ENCODE peak calls at places on chromosome 14, in nine cellular contexts. H, T, V, S, F, U, K, Q and R are unnamed samples.

GRCh38 chr14:102696332-102696731 is 80.9 kb upstream of the TRAF3 start:
- DNase-seq in K (no peak), U (no peak), T (no peak), Q (no peak), F (no peak), V (no peak), S (no peak), H (peak), R (no peak)

GRCh38 chr14:73896521-73896920 is 9.9 kb downstream of the ZNF410 start:
- DNase-seq in V (no peak), K (no peak), T (no peak), Q (no peak), U (no peak), F (no peak), H (no peak), S (no peak), R (no peak)

GRCh38 chr14:75896341-75896740 is 85.5 kb downstream of the TGFB3 start:
- DNase-seq in S (no peak), H (no peak), T (no peak), Q (no peak), U (no peak), F (no peak), K (no peak), V (no peak), R (no peak)

GRCh38 chr14:98959958-98960616 is 311.9 kb downstream of the BCL11B start:
- DNase-seq in S (no peak), U (no peak), K (peak), F (no peak), Q (no peak), V (peak), T (no peak), H (no peak), R (peak)

GRCh38 chr14:65941091-65941490 is 528.6 kb downstream of the FUT8 start:
- DNase-seq in F (no peak), Q (no peak), T (no peak), K (no peak), H (no peak), S (no peak), U (no peak), V (no peak), R (no peak)

GRCh38 chr14:64920465-64920864 is 6.2 kb downstream of the CHURC1 start:
- DNase-seq in U (no peak), F (no peak), S (no peak), K (no peak), V (no peak), T (no peak), H (no peak), Q (no peak), R (no peak)

GRCh38 chr14:33696165-33696564 is 254.7 kb downstream of the EGLN3 start:
- DNase-seq in U (no peak), K (no peak), Q (no peak), T (no peak), V (no peak), F (no peak), S (no peak), H (no peak), R (no peak)

GRCh38 chr14:24441904-24442239 is 704 bp downstream of the SDR39U1 start:
- DNase-seq in S (no peak), Q (no peak), T (no peak), U (no peak), V (no peak), F (no peak), H (peak), K (no peak), R (no peak)

GRCh38 chr14:103267226-103267625 is 66.8 kb upstream of the EIF5 start:
- DNase-seq in K (peak), S (no peak), H (no peak), T (no peak), V (no peak), Q (no peak), F (no peak), U (no peak), R (peak)

GRCh38 chr14:75373616-75374015 is 54.2 kb upstream of the JDP2 start:
- DNase-seq in S (no peak), V (no peak), H (no peak), K (no peak), T (no peak), Q (no peak), F (no peak), U (no peak), R (peak)

GRCh38 chr14:29166507-29166906 is 399.9 kb downstream of the FOXG1 start:
- DNase-seq in H (no peak), F (no peak), Q (no peak), T (no peak), S (no peak), V (no peak), U (no peak), K (no peak), R (no peak)

GRCh38 chr14:63956326-63956725 is 103.5 kb downstream of the SYNE2 start:
- DNase-seq in Q (no peak), U (no peak), K (no peak), T (no peak), F (no peak), S (no peak), H (no peak), V (no peak), R (no peak)

GRCh38 chr14:66228267-66228970 is 257.8 kb upstream of the CCDC196 start:
- DNase-seq in S (peak), V (no peak), U (no peak), H (no peak), K (no peak), Q (no peak), T (no peak), F (no peak), R (no peak)

GRCh38 chr14:92247347-92247746 is 75.6 kb upstream of the SLC24A4 start:
- DNase-seq in S (no peak), K (no peak), F (no peak), V (no peak), U (no peak), T (no peak), Q (peak), H (no peak), R (no peak)

GRCh38 chr14:101435546-101435945 is 125.7 kb upstream of the DIO3 start:
- DNase-seq in Q (no peak), S (no peak), T (no peak), V (no peak), F (no peak), K (no peak), H (no peak), U (no peak), R (no peak)

GRCh38 chr14:76968621-76969063 is 59.9 kb downstream of the IRF2BPL start:
- DNase-seq in K (no peak), V (no peak), S (no peak), Q (no peak), U (no peak), F (no peak), T (peak), H (no peak), R (no peak)

GRCh38 chr14:24232645-24233537 is at the start of gene GMPR2:
- DNase-seq in U (no peak), S (no peak), T (no peak), H (no peak), V (no peak), Q (no peak), F (no peak), K (no peak), R (no peak)

GRCh38 chr14:36773136-36773540 is 111.5 kb downstream of the PAX9 start:
- DNase-seq in V (no peak), T (no peak), S (peak), K (no peak), Q (no peak), U (no peak), F (no peak), H (no peak), R (no peak)

GRCh38 chr14:34593740-34594375 is 36.1 kb downstream of the SNX6 start:
- DNase-seq in H (no peak), K (no peak), T (no peak), S (no peak), Q (no peak), V (no peak), U (no peak), F (no peak), R (no peak)

GRCh38 chr14:59964251-59965007 is 44.5 kb downstream of the LRRC9 start:
- DNase-seq in H (no peak), U (no peak), T (no peak), F (no peak), S (no peak), K (no peak), Q (no peak), V (no peak), R (no peak)

GRCh38 chr14:100524233-100524932 is 62.8 kb downstream of the BEGAIN start:
- DNase-seq in K (no peak), U (no peak), T (peak), Q (no peak), F (no peak), V (peak), S (no peak), H (no peak), R (no peak)

GRCh38 chr14:105472496-105472991 is 2.1 kb upstream of the CRIP2 start:
- DNase-seq in H (no peak), K (no peak), S (no peak), T (peak), U (no peak), Q (no peak), V (no peak), F (no peak), R (no peak)
- TF ChIP-seq POLR2AphosphoS5 in H (no peak), K (no peak), S (no peak), T (no peak), U (no peak), Q (no peak), V (no peak), F (no peak), R (no peak)

GRCh38 chr14:55686713-55687112 is 106.7 kb downstream of the KTN1 start:
- DNase-seq in S (no peak), F (no peak), U (no peak), T (no peak), H (no peak), K (no peak), V (no peak), Q (no peak), R (no peak)

GRCh38 chr14:55688566-55688965 is 108.6 kb downstream of the KTN1 start:
- DNase-seq in U (no peak), K (no peak), H (no peak), Q (no peak), F (no peak), S (no peak), T (no peak), V (no peak), R (no peak)

GRCh38 chr14:55681088-55681487 is 101.1 kb downstream of the KTN1 start:
- DNase-seq in H (no peak), K (no peak), Q (no peak), V (no peak), T (no peak), U (no peak), S (no peak), F (no peak), R (no peak)

GRCh38 chr14:55689971-55690871 is 110.2 kb downstream of the KTN1 start:
- DNase-seq in S (no peak), V (no peak), F (no peak), T (no peak), U (no peak), Q (no peak), H (no peak), K (no peak), R (no peak)

GRCh38 chr14:55684956-55685584 is 105.1 kb downstream of the KTN1 start:
- DNase-seq in Q (no peak), K (no peak), V (no peak), F (no peak), U (no peak), H (no peak), S (no peak), T (no peak), R (no peak)
- TF ChIP-seq CTCF in Q (no peak), K (no peak), V (no peak), F (no peak), U (no peak), H (no peak), S (no peak), T (no peak), R (no peak)

GRCh38 chr14:95508377-95508776 is 8.1 kb downstream of the SYNE3 start:
- DNase-seq in V (no peak), U (no peak), H (no peak), T (no peak), Q (no peak), F (no peak), S (no peak), K (no peak), R (no peak)

GRCh38 chr14:95507701-95508103 is 8.7 kb downstream of the SYNE3 start:
- DNase-seq in K (no peak), V (no peak), U (no peak), F (no peak), H (no peak), T (peak), Q (no peak), S (no peak), R (no peak)

GRCh38 chr14:95505030-95505589 is 11.3 kb downstream of the SYNE3 start:
- DNase-seq in Q (no peak), K (no peak), V (peak), S (no peak), F (no peak), U (no peak), H (no peak), T (no peak), R (no peak)

GRCh38 chr14:95509512-95509911 is 6.9 kb downstream of the SYNE3 start:
- DNase-seq in V (no peak), S (no peak), K (no peak), U (no peak), F (no peak), T (no peak), H (no peak), Q (no peak), R (no peak)

DNA sequence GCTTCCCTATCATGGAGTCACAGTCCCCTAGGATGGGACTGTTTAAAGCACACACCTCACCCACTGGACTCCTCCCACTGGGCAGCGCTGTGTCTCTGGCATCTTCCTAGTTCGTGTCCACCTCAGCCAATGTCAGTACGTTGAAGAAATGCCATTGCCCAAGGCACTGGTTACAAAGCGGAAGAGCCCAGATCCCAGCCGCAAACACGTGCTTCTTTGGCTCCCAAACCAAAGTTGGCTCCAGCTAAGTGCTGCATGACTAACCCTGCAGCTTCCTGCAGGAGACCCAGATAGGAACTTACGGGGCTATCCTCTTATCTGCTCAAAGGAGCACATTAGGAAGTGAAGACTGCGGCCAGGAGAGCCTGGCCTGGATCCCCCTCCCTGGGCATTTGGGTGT is 9.3 kb downstream of the SYNE3 start:
- DNase-seq in F (peak), T (peak), U (no peak), S (no peak), Q (peak), H (peak), V (peak), K (no peak), R (no peak)
- TF ChIP-seq POLR2AphosphoS5 in F (peak), T (peak), U (no peak), S (no peak), Q (peak), H (peak), V (peak), K (no peak), R (no peak)

GRCh38 chr14:70708717-70709570 is 67.2 kb downstream of the TTC9 start:
- DNase-seq in H (no peak), V (no peak), T (no peak), S (no peak), Q (no peak), U (no peak), F (no peak), K (peak), R (no peak)
- TF ChIP-seq CTCF in H (no peak), V (no peak), T (no peak), S (no peak), Q (no peak), U (no peak), F (no peak), K (no peak), R (no peak)

GRCh38 chr14:78509516-78509915 is 339.3 kb downstream of the NRXN3 start:
- DNase-seq in Q (no peak), V (no peak), U (no peak), K (no peak), F (no peak), T (no peak), S (no peak), H (no peak), R (no peak)

GRCh38 chr14:78512021-78512420 is 341.8 kb downstream of the NRXN3 start:
- DNase-seq in T (no peak), F (no peak), Q (no peak), K (no peak), S (no peak), H (no peak), U (no peak), V (no peak), R (no peak)

GRCh38 chr14:78508023-78508422 is 337.9 kb downstream of the NRXN3 start:
- DNase-seq in F (no peak), Q (no peak), U (no peak), T (no peak), K (no peak), H (no peak), V (no peak), S (no peak), R (no peak)
- TF ChIP-seq POLR2AphosphoS5 in F (no peak), Q (no peak), U (no peak), T (no peak), K (no peak), H (no peak), V (no peak), S (no peak), R (no peak)

GRCh38 chr14:85423889-85424288 is 106.1 kb upstream of the FLRT2 start:
- DNase-seq in S (no peak), U (no peak), V (no peak), H (no peak), K (no peak), Q (no peak), F (no peak), T (no peak), R (no peak)

GRCh38 chr14:85420278-85420677 is 109.7 kb upstream of the FLRT2 start:
- DNase-seq in H (no peak), U (no peak), K (no peak), F (no peak), T (no peak), V (no peak), S (no peak), Q (no peak), R (no peak)

GRCh38 chr14:85421166-85421877 is 108.6 kb upstream of the FLRT2 start:
- DNase-seq in F (no peak), U (no peak), Q (no peak), H (no peak), K (no peak), V (no peak), S (no peak), T (no peak), R (no peak)

GRCh38 chr14:85418716-85419115 is 111.2 kb upstream of the FLRT2 start:
- DNase-seq in T (no peak), H (no peak), Q (no peak), U (no peak), K (no peak), V (no peak), S (no peak), F (no peak), R (no peak)

GRCh38 chr14:85420707-85421106 is 109.2 kb upstream of the FLRT2 start:
- DNase-seq in U (no peak), F (no peak), T (no peak), K (no peak), H (no peak), Q (no peak), V (no peak), S (no peak), R (no peak)
- TF ChIP-seq CTCF in U (no peak), F (no peak), T (no peak), K (no peak), H (no peak), Q (no peak), V (no peak), S (no peak), R (no peak)

DNA sequence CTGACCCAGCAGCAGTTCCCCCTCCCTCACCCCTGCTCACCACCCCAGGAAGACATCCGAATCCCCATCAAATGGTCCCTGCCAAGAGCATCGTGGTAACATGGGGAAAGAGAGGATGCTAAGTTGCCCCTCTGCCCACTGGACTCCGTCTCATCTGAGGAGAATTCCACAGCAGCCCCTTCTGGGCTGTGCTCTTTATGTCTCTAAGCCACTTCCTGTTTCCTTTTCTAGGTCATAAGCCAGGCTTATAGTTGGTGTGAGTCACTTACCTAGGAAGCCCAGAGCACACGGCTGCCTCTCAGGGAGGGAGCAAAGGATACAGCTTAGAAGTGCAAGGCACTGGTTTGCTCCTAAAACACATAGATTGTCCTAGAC is 76.0 kb downstream of the VCPKMT start:
- DNase-seq in U (no peak), K (no peak), Q (no peak), F (no peak), S (no peak), H (peak), T (peak), V (no peak), R (no peak)
- TF ChIP-seq POLR2AphosphoS5 in U (no peak), K (no peak), Q (no peak), F (no peak), S (no peak), H (peak), T (peak), V (peak), R (no peak)

GRCh38 chr14:95156153-95156764 is 1.1 kb downstream of the DICER1 start:
- DNase-seq in T (no peak), Q (no peak), V (no peak), U (no peak), F (no peak), S (no peak), K (no peak), H (no peak), R (no peak)

GRCh38 chr14:95156765-95157194 is 549 bp downstream of the DICER1 start:
- DNase-seq in V (peak), K (peak), F (peak), T (peak), U (no peak), S (no peak), H (peak), Q (no peak), R (no peak)

GRCh38 chr14:95155044-95155443 is 2.3 kb downstream of the DICER1 start:
- DNase-seq in S (no peak), V (no peak), Q (no peak), K (no peak), F (no peak), T (no peak), U (no peak), H (no peak), R (no peak)

GRCh38 chr14:95157195-95157986 is at the start of gene DICER1:
- DNase-seq in H (peak), K (peak), Q (peak), F (peak), T (peak), V (peak), S (peak), U (peak), R (peak)

DNA sequence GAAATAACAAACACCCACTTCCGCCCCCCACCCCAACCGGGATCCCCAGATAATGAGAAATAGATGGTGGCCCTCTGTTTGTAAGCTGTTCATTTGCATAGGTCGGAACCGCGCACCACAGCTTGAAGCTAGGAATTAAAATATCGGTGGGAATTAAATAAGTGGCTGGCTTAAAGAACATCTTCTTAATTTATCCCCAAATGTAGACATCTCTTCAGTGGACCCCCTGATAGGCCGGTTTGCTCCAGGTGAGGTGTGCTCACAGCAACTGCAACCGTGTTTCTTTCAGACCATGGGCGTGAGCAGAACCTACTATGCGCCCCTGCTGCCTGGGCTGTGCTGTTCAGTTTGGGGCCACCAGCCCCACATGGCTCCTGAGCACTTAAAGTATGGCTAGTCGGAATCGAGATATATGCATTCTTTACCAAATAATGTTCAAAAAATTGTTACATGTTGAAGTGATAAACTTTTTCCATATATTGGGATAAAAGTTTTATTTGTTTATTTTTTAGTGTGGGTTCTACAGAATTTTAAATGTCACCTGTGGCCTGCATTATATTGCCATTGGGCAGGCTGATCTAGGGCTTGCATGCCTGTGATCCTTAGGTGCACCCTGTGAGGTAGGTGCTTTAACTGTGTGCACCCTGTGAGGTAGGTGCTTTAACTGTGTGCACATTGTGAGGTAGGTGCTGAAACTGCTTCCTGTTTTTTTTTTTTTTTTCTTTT is 821 bp upstream of the DICER1 start:
- DNase-seq in K (no peak), Q (peak), T (no peak), U (no peak), F (no peak), S (no peak), H (no peak), V (no peak), R (no peak)
- TF ChIP-seq CTCF in K (no peak), Q (no peak), T (no peak), U (no peak), F (no peak), S (no peak), H (no peak), V (no peak), R (no peak)